ENCODE peak calls at places on chromosomes 3 and 15, in six cellular contexts. N is suprapubic skin; P is CD8-positive, alpha-beta T cell; L is left ventricle myocardium inferior; E is fibroblast of lung; A is tibial artery. Y is an unnamed sample. For H3K9me3 and H3K36me3, the result is how much of the 10 kb centered on the place peaks cover.

GRCh38 chr3:3196148-3196861 is 16.8 kb upstream of the CRBN start:
- DNase-seq in N (no peak), E (peak), L (no peak), P (no peak), A (no peak), Y (no peak)

GRCh38 chr3:197499427-197499826 is 56.3 kb downstream of the BDH1 start:
- DNase-seq in A (no peak), N (no peak), P (no peak), E (peak), L (no peak), Y (no peak)

GRCh38 chr3:41125258-41125657 is 74.0 kb upstream of the CTNNB1 start:
- DNase-seq in P (no peak), E (no peak), L (no peak), N (no peak), A (no peak), Y (no peak)

GRCh38 chr3:39096775-39097174 is 10.7 kb downstream of the GORASP1 start:
- DNase-seq in E (peak), L (no peak), N (no peak), A (no peak), P (no peak), Y (no peak)

GRCh38 chr3:160291909-160292299 is 66.7 kb downstream of the C3orf80 start:
- DNase-seq in L (no peak), N (no peak), A (no peak), E (no peak), P (no peak), Y (no peak)

GRCh38 chr3:197847866-197848401 is 56.9 kb downstream of the LRCH3 start:
- DNase-seq in N (no peak), A (no peak), P (peak), L (no peak), E (no peak), Y (no peak)

GRCh38 chr3:83438177-83438576 is 1520.6 kb upstream of the CADM2 start:
- DNase-seq in E (peak), P (no peak), N (no peak), A (no peak), L (no peak), Y (no peak)

GRCh38 chr3:13419356-13420050 is 619 bp downstream of the NUP210 start:
- DNase-seq in N (no peak), P (peak), A (no peak), L (peak), E (peak), Y (no peak)

GRCh38 chr3:197354195-197355059 is 56.0 kb upstream of the DLG1 start:
- DNase-seq in L (peak), N (no peak), E (peak), P (no peak), A (no peak), Y (no peak)

GRCh38 chr15:95442107-95442719 is 888.3 kb upstream of the NR2F2 start:
- DNase-seq in A (peak), L (no peak), N (no peak), E (peak), P (no peak), Y (no peak)

GRCh38 chr3:112894258-112894657 is 47.6 kb upstream of the CD200R1L start:
- DNase-seq in P (no peak), L (no peak), E (peak), A (no peak), N (no peak), Y (no peak)

GRCh38 chr15:25739687-25740121 is 123.4 kb downstream of the ATP10A start:
- DNase-seq in N (no peak), P (peak), A (no peak), L (no peak), E (peak), Y (no peak)

GRCh38 chr3:157089455-157090221 is 70.3 kb downstream of the CCNL1 start:
- DNase-seq in N (no peak), P (no peak), L (peak), A (no peak), E (no peak), Y (no peak)

GRCh38 chr3:5035113-5035512 is 55.9 kb downstream of the BHLHE40 start:
- DNase-seq in E (no peak), N (no peak), A (no peak), P (no peak), L (no peak), Y (no peak)

GRCh38 chr3:189041482-189042090 is 130.2 kb upstream of the TPRG1 start:
- DNase-seq in E (peak), A (no peak), N (no peak), L (no peak), P (peak), Y (no peak)

GRCh38 chr15:55434989-55435825 is 26.9 kb downstream of the PIERCE2 start:
- DNase-seq in N (no peak), E (peak), A (no peak), L (no peak), P (no peak), Y (no peak)

GRCh38 chr3:144287001-144287400 is 315.4 kb downstream of the DIPK2A start:
- DNase-seq in E (no peak), P (no peak), N (no peak), A (no peak), L (no peak), Y (no peak)

GRCh38 chr15:98719169-98719515 is 70.8 kb downstream of the IGF1R start:
- DNase-seq in P (no peak), L (no peak), N (no peak), E (peak), A (no peak), Y (no peak)

GRCh38 chr3:126746395-126747177 is 42.5 kb downstream of the CHCHD6 start:
- DNase-seq in N (no peak), E (peak), A (no peak), P (no peak), L (peak), Y (no peak)

GRCh38 chr15:67915374-67916050 is 75.7 kb upstream of the RNU6-1 start:
- DNase-seq in E (no peak), N (no peak), P (no peak), A (peak), L (peak), Y (no peak)

GRCh38 chr3:42306499-42306898 is 40.5 kb upstream of the CCK start:
- DNase-seq in N (no peak), A (no peak), L (no peak), P (no peak), E (no peak), Y (no peak)

GRCh38 chr3:37745921-37746320 is 115.8 kb upstream of the CTDSPL start:
- DNase-seq in E (no peak), L (no peak), A (no peak), P (no peak), N (no peak), Y (no peak)

GRCh38 chr3:64539451-64540196 is 148.2 kb downstream of the ADAMTS9 start:
- DNase-seq in E (peak), P (no peak), N (no peak), L (no peak), A (no peak), Y (no peak)

GRCh38 chr15:89195836-89196235 is 25.5 kb downstream of the RLBP1 start:
- DNase-seq in P (no peak), A (peak), N (peak), E (peak), L (no peak), Y (no peak)

GRCh38 chr3:132659000-132659369 is 624 bp downstream of the ACAD11 start:
- DNase-seq in L (no peak), P (no peak), E (no peak), A (no peak), N (no peak), Y (no peak)

GRCh38 chr3:150213577-150213976 is 194.5 kb upstream of the TSC22D2 start:
- DNase-seq in A (no peak), N (no peak), E (no peak), L (no peak), P (no peak), Y (no peak)

GRCh38 chr3:195907730-195908438 is 467 bp downstream of the TNK2 start:
- DNase-seq in N (peak), P (peak), L (no peak), E (no peak), A (peak), Y (no peak)

GRCh38 chr15:74451861-74452835 is 8.8 kb downstream of the UBL7 start:
- DNase-seq in A (peak), E (no peak), N (no peak), L (no peak), P (no peak), Y (no peak)

GRCh38 chr15:74032046-74032445 is 37.5 kb downstream of the PML start:
- DNase-seq in N (no peak), E (no peak), A (no peak), L (no peak), P (no peak), Y (no peak)

DNA sequence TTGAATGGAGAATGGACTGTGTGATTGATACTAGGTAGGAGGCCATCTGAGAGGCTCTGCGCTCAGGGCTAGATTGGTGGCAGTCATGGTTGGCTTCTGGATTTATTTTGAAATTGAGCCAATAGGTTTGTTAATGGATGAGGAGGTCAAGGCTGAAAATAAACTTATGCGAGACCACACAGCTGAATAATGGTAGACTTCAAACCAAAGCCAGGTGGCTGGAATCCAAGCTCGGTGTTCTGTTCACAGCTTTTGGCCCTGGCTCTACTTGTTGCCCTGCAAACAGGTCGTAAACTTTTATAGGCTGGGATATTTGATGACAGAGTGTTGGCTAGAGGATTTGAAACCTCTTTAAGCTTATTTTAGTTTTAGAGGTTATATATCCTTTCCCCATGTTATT is 160.4 kb downstream of the CHL1 start:
- DNase-seq in A (no peak), P (no peak), L (peak), N (no peak), E (peak), Y (no peak)
- H3K9me3 ChIP-seq in A (under half), P (under half), L (under half), N (under half), E (under half), Y (under half)

DNA sequence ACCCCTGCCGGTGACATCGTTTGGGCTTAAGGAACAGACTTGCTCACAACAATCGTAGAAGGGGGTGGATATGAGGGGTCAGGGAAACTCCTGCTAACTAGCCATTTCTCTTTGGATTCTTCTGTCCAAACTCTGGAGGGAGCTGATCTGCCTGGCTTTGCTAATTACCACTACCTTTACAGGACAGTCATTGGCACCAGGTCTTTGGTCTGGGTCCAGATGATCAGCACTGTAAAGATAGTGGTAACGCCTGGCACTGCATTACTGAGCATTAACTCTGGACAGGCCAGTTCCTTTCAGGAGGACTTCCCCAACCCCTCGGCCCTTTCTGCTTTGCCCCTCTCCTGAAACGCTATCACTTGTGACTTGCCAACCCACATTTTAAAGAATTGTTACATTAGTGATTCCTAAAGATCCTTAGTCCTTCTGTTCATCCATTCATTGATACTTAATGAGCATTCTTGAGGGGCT is 795 bp downstream of the UQCC5 start:
- DNase-seq in A (no peak), L (no peak), P (no peak), N (no peak), E (no peak), Y (no peak)
- TF ChIP-seq CTCF in A (no peak), L (no peak), P (no peak), N (no peak), E (no peak), Y (no peak)

DNA sequence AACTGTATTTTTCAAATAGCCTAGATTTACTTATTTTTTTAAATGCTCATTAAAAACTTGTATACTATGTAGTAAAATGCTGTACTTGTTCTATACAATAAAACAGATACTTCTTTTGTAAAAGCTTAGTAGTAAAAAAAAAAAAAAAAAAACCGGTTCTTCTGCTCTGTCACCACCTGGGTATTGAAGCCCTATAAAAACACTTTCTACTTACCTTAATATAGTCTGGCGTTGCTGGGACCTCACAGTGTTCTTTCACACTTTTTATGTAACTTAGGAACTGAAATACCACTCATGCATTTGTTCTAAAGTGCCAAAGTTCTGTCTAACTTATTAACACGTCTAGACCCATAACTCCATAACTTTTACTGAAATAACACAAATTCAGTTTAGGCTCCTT is 61.4 kb downstream of the TASOR start:
- DNase-seq in E (no peak), L (no peak), N (no peak), P (no peak), A (no peak), Y (no peak)
- H3K36me3 ChIP-seq in E (under half), L (half or more), N (half or more), P (under half), A (half or more), Y (half or more)

GRCh38 chr3:128859573-128860154 is 19.8 kb upstream of the ACAD9 start:
- DNase-seq in N (no peak), P (no peak), E (no peak), A (no peak), L (no peak), Y (no peak)
- H3K9me3 ChIP-seq in N (under half), P (under half), E (under half), A (under half), L (under half), Y (under half)

GRCh38 chr3:192816274-192816853 is 89.0 kb upstream of the FGF12 start:
- DNase-seq in L (no peak), E (peak), N (no peak), A (no peak), P (no peak), Y (no peak)
- TF ChIP-seq CTCF in L (peak), E (peak), N (peak), A (peak), P (no peak), Y (peak)

GRCh38 chr15:65912235-65912634 is 42.9 kb downstream of the RAB11A start:
- DNase-seq in N (no peak), E (no peak), A (no peak), P (no peak), L (no peak), Y (peak)

GRCh38 chr15:65906396-65906795 is 37.1 kb downstream of the RAB11A start:
- DNase-seq in P (no peak), A (no peak), N (no peak), E (no peak), L (no peak), Y (no peak)

GRCh38 chr15:65909831-65910230 is 40.5 kb downstream of the RAB11A start:
- DNase-seq in N (no peak), L (no peak), P (no peak), A (no peak), E (no peak), Y (peak)

GRCh38 chr15:65910341-65910740 is 41.0 kb downstream of the RAB11A start:
- DNase-seq in N (no peak), A (no peak), P (no peak), L (no peak), E (no peak), Y (peak)

GRCh38 chr15:65908876-65909275 is 39.6 kb downstream of the RAB11A start:
- DNase-seq in E (no peak), P (no peak), L (no peak), N (no peak), A (no peak), Y (no peak)
- H3K36me3 ChIP-seq in E (under half), P (under half), L (half or more), N (under half), A (half or more), Y (under half)

GRCh38 chr3:149197669-149198068 is 24.0 kb downstream of the CP start:
- DNase-seq in L (no peak), P (no peak), N (no peak), A (no peak), E (no peak), Y (no peak)
- H3K9me3 ChIP-seq in L (under half), P (under half), N (under half), A (under half), E (under half), Y (under half)

GRCh38 chr3:127796045-127796720 is 26.1 kb downstream of the MGLL start:
- DNase-seq in E (no peak), P (no peak), L (no peak), A (no peak), N (no peak), Y (no peak)
- TF ChIP-seq CTCF in E (no peak), P (no peak), L (no peak), A (no peak), N (no peak), Y (no peak)